ENCODE peak calls at places on chromosomes 2 and 18, in six cellular contexts. X is OCI-LY7, S is HCT116, U is neural progenitor cell, Y is MM.1S, K is GM23338. Z is an unnamed sample.

GRCh38 chr18:62809900-62810299 is 94.6 kb downstream of the PHLPP1 start:
- DNase-seq in X (no peak), Y (no peak), U (no peak), S (no peak), K (no peak), Z (no peak)

GRCh38 chr2:46493241-46493970 is 14.0 kb downstream of the TMEM247 start:
- DNase-seq in U (no peak), Y (peak), X (no peak), K (no peak), S (no peak), Z (peak)

GRCh38 chr2:221571108-221571390 is 1.1 kb downstream of the EPHA4 start:
- DNase-seq in S (no peak), X (no peak), Y (no peak), U (no peak), K (no peak), Z (no peak)

GRCh38 chr2:61763605-61764034 is 90.2 kb downstream of the FAM161A start:
- DNase-seq in S (peak), Y (no peak), U (peak), X (no peak), K (no peak), Z (peak)

GRCh38 chr2:64402876-64403275 is 51.1 kb upstream of the LGALSL start:
- DNase-seq in Y (no peak), S (no peak), U (no peak), X (no peak), K (no peak), Z (peak)

GRCh38 chr2:6896930-6897759 is 19.6 kb downstream of the RSAD2 start:
- DNase-seq in U (no peak), K (peak), S (peak), Y (peak), X (peak), Z (peak)

GRCh38 chr18:58572680-58573079 is 56.2 kb downstream of the ALPK2 start:
- DNase-seq in K (no peak), Y (no peak), X (no peak), S (no peak), U (no peak), Z (no peak)

GRCh38 chr2:67612576-67612981 is 215.4 kb downstream of the ETAA1 start:
- DNase-seq in Y (no peak), X (no peak), S (no peak), K (no peak), U (no peak), Z (peak)

GRCh38 chr2:181857471-181857870 is 34.1 kb upstream of the ITPRID2 start:
- DNase-seq in K (no peak), U (no peak), X (no peak), S (peak), Y (no peak), Z (peak)

GRCh38 chr2:186576614-186577013 is 13.2 kb upstream of the ITGAV start:
- DNase-seq in K (no peak), S (no peak), X (no peak), U (no peak), Y (no peak), Z (peak)

GRCh38 chr18:45222200-45222599 is 393.1 kb upstream of the SLC14A2 start:
- DNase-seq in X (no peak), K (no peak), U (no peak), S (no peak), Y (no peak), Z (no peak)

GRCh38 chr18:27863780-27864430 is 313.0 kb downstream of the CDH2 start:
- DNase-seq in U (no peak), K (no peak), Y (no peak), X (no peak), S (no peak), Z (no peak)

GRCh38 chr2:71395471-71395870 is 57.9 kb upstream of the DYSF start:
- DNase-seq in S (no peak), U (no peak), X (no peak), Y (no peak), K (no peak), Z (no peak)

GRCh38 chr2:162082036-162082435 is 8.0 kb upstream of the DPP4 start:
- DNase-seq in X (no peak), S (no peak), U (no peak), Y (no peak), K (no peak), Z (no peak)

GRCh38 chr2:43343573-43344304 is 117.3 kb upstream of the ZFP36L2 start:
- DNase-seq in K (no peak), X (no peak), Y (no peak), S (no peak), U (no peak), Z (peak)

GRCh38 chr2:168545439-168546082 is 89.5 kb downstream of the CERS6 start:
- DNase-seq in Y (no peak), S (peak), U (peak), X (no peak), K (no peak), Z (peak)

GRCh38 chr2:100470898-100471514 is 724 bp downstream of the NMS start:
- DNase-seq in K (peak), U (peak), Y (no peak), X (no peak), S (no peak), Z (peak)

GRCh38 chr18:62131305-62131909 is 55.4 kb downstream of the PIGN start:
- DNase-seq in Y (peak), U (peak), S (peak), X (peak), K (peak), Z (peak)

GRCh38 chr2:105104208-105104731 is 66.4 kb downstream of the MRPS9 start:
- DNase-seq in S (no peak), Y (no peak), X (no peak), K (no peak), U (no peak), Z (peak)

GRCh38 chr2:134855709-134856108 is 17.3 kb downstream of the ACMSD start:
- DNase-seq in K (no peak), S (no peak), X (no peak), Y (no peak), U (no peak), Z (no peak)

GRCh38 chr2:239261796-239262475 is 138.9 kb downstream of the HDAC4 start:
- DNase-seq in Y (no peak), U (no peak), X (no peak), S (no peak), K (no peak), Z (no peak)

GRCh38 chr2:30527859-30528258 is 80.8 kb downstream of the LCLAT1 start:
- DNase-seq in S (no peak), Y (no peak), X (no peak), U (no peak), K (no peak), Z (peak)

GRCh38 chr18:59715445-59715844 is 18.2 kb upstream of the CCBE1 start:
- DNase-seq in S (no peak), U (no peak), Y (no peak), K (no peak), X (no peak), Z (peak)

GRCh38 chr2:83565231-83566025 is 893.7 kb downstream of the SUCLG1 start:
- DNase-seq in K (no peak), Y (no peak), U (no peak), S (no peak), X (no peak), Z (no peak)

GRCh38 chr18:61949946-61950345 is 57.1 kb upstream of the RNF152 start:
- DNase-seq in U (no peak), K (no peak), S (no peak), X (no peak), Y (no peak), Z (peak)

GRCh38 chr18:44788334-44788733 is 107.6 kb downstream of the SETBP1 start:
- DNase-seq in X (no peak), S (no peak), Y (no peak), U (no peak), K (no peak), Z (no peak)

GRCh38 chr2:44936275-44936674 is 5.2 kb upstream of the SIX3 start:
- DNase-seq in X (no peak), U (no peak), K (no peak), S (no peak), Y (no peak), Z (no peak)

GRCh38 chr2:219119422-219120043 is 41.1 kb downstream of the NHEJ1 start:
- DNase-seq in K (peak), X (peak), U (peak), S (peak), Y (peak), Z (peak)

GRCh38 chr2:64626963-64627760 is 26.6 kb downstream of the SERTAD2 start:
- DNase-seq in K (peak), X (no peak), S (no peak), Y (no peak), U (peak), Z (no peak)

GRCh38 chr2:177335917-177336450 is 56.6 kb upstream of the AGPS start:
- DNase-seq in K (no peak), X (no peak), S (no peak), Y (no peak), U (no peak), Z (peak)

GRCh38 chr2:71531522-71532047 is 78.2 kb downstream of the DYSF start:
- DNase-seq in X (no peak), S (peak), Y (no peak), U (no peak), K (no peak), Z (peak)

GRCh38 chr2:20526666-20527065 is 79.8 kb downstream of the RHOB start:
- DNase-seq in S (no peak), K (no peak), U (no peak), Y (no peak), X (no peak), Z (no peak)

GRCh38 chr2:165682546-165682945 is 111.5 kb downstream of the GALNT3 start:
- DNase-seq in K (no peak), U (peak), Y (no peak), S (no peak), X (no peak), Z (no peak)

GRCh38 chr2:120922571-120923332 is 187.1 kb downstream of the GLI2 start:
- DNase-seq in U (no peak), X (no peak), Y (no peak), S (no peak), K (no peak), Z (no peak)

GRCh38 chr18:24014986-24015896 is 687 bp downstream of the TTC39C start:
- DNase-seq in X (peak), Y (peak), K (peak), U (peak), S (no peak), Z (peak)

GRCh38 chr2:159574246-159574645 is 42.1 kb downstream of the BAZ2B start:
- DNase-seq in U (no peak), Y (no peak), S (no peak), X (no peak), K (no peak), Z (peak)

GRCh38 chr2:138294451-138294850 is 207.1 kb upstream of the SPOPL start:
- DNase-seq in U (no peak), S (no peak), Y (no peak), K (no peak), X (no peak), Z (no peak)

GRCh38 chr2:122515731-122516130 is 760.3 kb downstream of the TSN start:
- DNase-seq in X (no peak), U (peak), Y (no peak), K (no peak), S (no peak), Z (no peak)

GRCh38 chr2:172496096-172496709 is 59.7 kb upstream of the PDK1 start:
- DNase-seq in K (no peak), U (no peak), Y (no peak), X (peak), S (no peak), Z (no peak)

GRCh38 chr2:232888839-232889529 is 18.9 kb downstream of the SNORC start:
- DNase-seq in X (no peak), S (no peak), Y (no peak), K (no peak), U (no peak), Z (no peak)
- TF ChIP-seq EZH2phosphoT487 in X (no peak), S (no peak), Y (no peak), K (no peak), U (no peak), Z (no peak)

GRCh38 chr2:78676921-78677696 is 348.4 kb upstream of the REG3G start:
- DNase-seq in U (no peak), K (peak), X (peak), S (no peak), Y (no peak), Z (no peak)
- H2AFZ ChIP-seq in U (no peak), K (peak), X (peak), S (no peak), Y (no peak), Z (no peak)

GRCh38 chr18:9547767-9548166 is 66.6 kb downstream of the PPP4R1 start:
- DNase-seq in Y (no peak), K (no peak), X (no peak), S (no peak), U (no peak), Z (no peak)
- TF ChIP-seq EZH2phosphoT487 in Y (no peak), K (no peak), X (no peak), S (no peak), U (no peak), Z (no peak)

GRCh38 chr18:76369791-76370555 is 125.1 kb downstream of the ZNF516 start:
- DNase-seq in Y (no peak), S (no peak), U (no peak), K (no peak), X (no peak), Z (no peak)

GRCh38 chr18:76373297-76373696 is 121.7 kb downstream of the ZNF516 start:
- DNase-seq in S (no peak), Y (no peak), U (no peak), X (no peak), K (no peak), Z (no peak)

GRCh38 chr18:76371804-76372203 is 123.2 kb downstream of the ZNF516 start:
- DNase-seq in X (no peak), U (no peak), Y (no peak), K (no peak), S (no peak), Z (no peak)

GRCh38 chr18:76368976-76369375 is 126.1 kb downstream of the ZNF516 start:
- DNase-seq in X (no peak), U (no peak), S (no peak), K (no peak), Y (no peak), Z (no peak)

DNA sequence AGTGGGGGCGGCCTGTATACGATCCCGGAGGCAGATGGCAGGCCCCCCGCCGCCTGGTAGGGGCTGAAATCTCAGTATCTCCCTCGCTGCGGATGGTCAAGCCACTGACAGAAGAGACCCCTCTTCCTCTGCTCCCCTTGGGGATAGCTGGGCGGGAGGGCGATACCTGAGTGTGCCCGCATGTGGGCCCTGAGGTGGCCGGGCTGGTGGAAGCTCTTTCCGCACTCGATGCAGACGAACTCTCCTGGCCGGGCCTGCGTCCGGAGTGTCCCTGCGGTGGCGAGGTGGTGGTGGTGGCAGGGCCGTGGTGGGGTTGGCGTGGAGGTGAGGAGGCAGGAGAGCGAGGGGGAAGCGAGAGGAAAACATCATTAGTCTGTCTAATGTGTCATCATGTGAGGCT is 123.7 kb downstream of the ZNF516 start:
- DNase-seq in X (no peak), S (no peak), K (no peak), U (no peak), Y (no peak), Z (no peak)
- H2AFZ ChIP-seq in X (no peak), S (no peak), K (no peak), U (no peak), Y (no peak), Z (no peak)

Z was measured in GM23248.